ENCODE peak calls at places on chromosomes 13 and 19, in six cellular contexts. One of them, this sample, is unnamed. For H3K9me3, the result is how much of the 10 kb centered on the place peaks cover.

GRCh38 chr13:101767096-101767495 is 314.6 kb downstream of the ITGBL1 start:
- DNase-seq in right cardiac atrium: no peak
- DNase-seq in mucosa of descending colon: no peak
- DNase-seq in endodermal cell: no peak
- DNase-seq in CD8-positive, alpha-beta T cell: no peak
- DNase-seq in cardiac muscle cell: no peak
- DNase-seq in this sample: no peak

GRCh38 chr19:16660763-16661479 is at the start of gene TMEM38A:
- DNase-seq in right cardiac atrium: peak
- DNase-seq in mucosa of descending colon: peak
- DNase-seq in endodermal cell: peak
- DNase-seq in CD8-positive, alpha-beta T cell: peak
- DNase-seq in cardiac muscle cell: peak
- DNase-seq in this sample: peak

GRCh38 chr13:27403252-27403678 is 21.2 kb upstream of the GTF3A start:
- DNase-seq in right cardiac atrium: no peak
- DNase-seq in mucosa of descending colon: no peak
- DNase-seq in endodermal cell: no peak
- DNase-seq in CD8-positive, alpha-beta T cell: no peak
- DNase-seq in cardiac muscle cell: peak
- DNase-seq in this sample: no peak

GRCh38 chr19:29781582-29782580 is 29.9 kb upstream of the CCNE1 start:
- DNase-seq in right cardiac atrium: no peak
- DNase-seq in mucosa of descending colon: no peak
- DNase-seq in endodermal cell: no peak
- DNase-seq in CD8-positive, alpha-beta T cell: no peak
- DNase-seq in cardiac muscle cell: no peak
- DNase-seq in this sample: no peak

GRCh38 chr13:46565808-46566750 is 13.1 kb downstream of the LRCH1 start:
- DNase-seq in right cardiac atrium: no peak
- DNase-seq in mucosa of descending colon: no peak
- DNase-seq in endodermal cell: no peak
- DNase-seq in CD8-positive, alpha-beta T cell: no peak
- DNase-seq in cardiac muscle cell: no peak
- DNase-seq in this sample: no peak

GRCh38 chr13:106561551-106562170 is 6.3 kb downstream of the ARGLU1 start:
- DNase-seq in right cardiac atrium: peak
- DNase-seq in mucosa of descending colon: no peak
- DNase-seq in endodermal cell: no peak
- DNase-seq in CD8-positive, alpha-beta T cell: peak
- DNase-seq in cardiac muscle cell: peak
- DNase-seq in this sample: peak

GRCh38 chr13:106100261-106100919 is 435.1 kb downstream of the EFNB2 start:
- DNase-seq in right cardiac atrium: peak
- DNase-seq in mucosa of descending colon: peak
- DNase-seq in endodermal cell: peak
- DNase-seq in CD8-positive, alpha-beta T cell: no peak
- DNase-seq in cardiac muscle cell: no peak
- DNase-seq in this sample: no peak

GRCh38 chr13:59687028-59687427 is 476.7 kb downstream of the DIAPH3 start:
- DNase-seq in right cardiac atrium: no peak
- DNase-seq in mucosa of descending colon: no peak
- DNase-seq in endodermal cell: no peak
- DNase-seq in CD8-positive, alpha-beta T cell: no peak
- DNase-seq in cardiac muscle cell: no peak
- DNase-seq in this sample: no peak

GRCh38 chr13:29597701-29598100 is 2.2 kb upstream of the SLC7A1 start:
- DNase-seq in right cardiac atrium: no peak
- DNase-seq in mucosa of descending colon: no peak
- DNase-seq in endodermal cell: no peak
- DNase-seq in CD8-positive, alpha-beta T cell: no peak
- DNase-seq in cardiac muscle cell: no peak
- DNase-seq in this sample: no peak

GRCh38 chr19:28885965-28886364 is 327.0 kb downstream of the UQCRFS1 start:
- DNase-seq in right cardiac atrium: no peak
- DNase-seq in mucosa of descending colon: no peak
- DNase-seq in endodermal cell: no peak
- DNase-seq in CD8-positive, alpha-beta T cell: no peak
- DNase-seq in cardiac muscle cell: no peak
- DNase-seq in this sample: no peak

GRCh38 chr19:31610036-31610435 is 260.8 kb upstream of the TSHZ3 start:
- DNase-seq in right cardiac atrium: no peak
- DNase-seq in mucosa of descending colon: no peak
- DNase-seq in endodermal cell: no peak
- DNase-seq in CD8-positive, alpha-beta T cell: no peak
- DNase-seq in cardiac muscle cell: no peak
- DNase-seq in this sample: no peak

DNA sequence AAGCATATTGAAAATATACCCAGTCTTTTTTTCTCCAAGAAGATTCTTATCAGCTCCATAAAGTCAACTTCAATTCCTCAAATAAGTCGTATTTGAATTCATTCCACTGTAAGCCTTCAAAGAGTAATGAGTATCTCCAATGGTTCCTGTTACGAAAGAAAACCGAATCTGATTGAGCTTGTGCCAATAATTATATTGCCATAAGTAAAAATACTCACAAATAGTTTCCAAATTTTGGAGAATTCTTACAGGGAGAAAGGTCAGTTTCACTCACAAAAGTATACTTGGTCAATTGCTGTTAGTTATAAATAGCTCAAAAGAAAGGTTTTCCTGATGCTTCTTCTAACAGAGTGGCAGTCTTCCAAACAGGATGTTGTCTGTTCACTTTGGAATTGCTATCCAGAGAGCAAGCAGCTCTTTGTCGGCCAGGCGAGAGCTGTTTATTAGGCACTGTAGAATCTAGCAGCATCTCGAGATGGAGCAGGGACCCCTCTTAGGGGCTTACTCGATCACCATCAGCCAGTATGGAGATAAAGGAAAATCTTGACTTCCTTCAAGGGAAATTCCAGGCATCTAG is 13.5 kb downstream of the ERICH4 start:
- DNase-seq in right cardiac atrium: no peak
- DNase-seq in mucosa of descending colon: no peak
- DNase-seq in endodermal cell: no peak
- DNase-seq in CD8-positive, alpha-beta T cell: no peak
- DNase-seq in cardiac muscle cell: peak
- DNase-seq in this sample: no peak
- H3K9me3 ChIP-seq in right cardiac atrium: under half
- H3K9me3 ChIP-seq in mucosa of descending colon: under half
- H3K9me3 ChIP-seq in endodermal cell: under half
- H3K9me3 ChIP-seq in CD8-positive, alpha-beta T cell: under half
- H3K9me3 ChIP-seq in cardiac muscle cell: under half
- H3K9me3 ChIP-seq in this sample: under half

DNA sequence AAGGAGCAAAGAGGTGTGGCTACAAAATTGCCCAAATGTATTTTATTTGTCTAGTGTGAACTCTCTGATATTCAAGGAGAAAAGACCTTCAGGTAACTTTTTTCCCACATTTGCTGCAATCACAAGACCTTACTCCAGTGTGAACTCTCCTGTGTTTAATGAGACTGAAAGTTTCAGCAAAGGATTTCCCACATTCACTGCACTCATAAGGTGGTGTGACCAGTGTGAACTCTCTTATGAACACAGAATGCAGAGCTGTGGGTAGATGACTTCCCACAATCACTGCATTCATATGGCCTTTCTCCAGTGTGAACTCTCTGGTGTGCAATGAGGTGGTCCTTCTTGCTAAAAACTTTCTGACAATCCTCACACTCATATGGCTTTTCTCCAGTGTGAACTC is 16.4 kb downstream of the ZNF814 start:
- DNase-seq in right cardiac atrium: no peak
- DNase-seq in mucosa of descending colon: no peak
- DNase-seq in endodermal cell: no peak
- DNase-seq in CD8-positive, alpha-beta T cell: no peak
- DNase-seq in cardiac muscle cell: no peak
- DNase-seq in this sample: no peak
- H3K9me3 ChIP-seq in right cardiac atrium: under half
- H3K9me3 ChIP-seq in mucosa of descending colon: half or more
- H3K9me3 ChIP-seq in endodermal cell: half or more
- H3K9me3 ChIP-seq in CD8-positive, alpha-beta T cell: half or more
- H3K9me3 ChIP-seq in cardiac muscle cell: under half
- H3K9me3 ChIP-seq in this sample: under half

GRCh38 chr19:21115430-21115829 is 26.4 kb upstream of the ZNF431 start:
- DNase-seq in right cardiac atrium: no peak
- DNase-seq in mucosa of descending colon: no peak
- DNase-seq in endodermal cell: no peak
- DNase-seq in CD8-positive, alpha-beta T cell: no peak
- DNase-seq in cardiac muscle cell: no peak
- DNase-seq in this sample: no peak

GRCh38 chr19:21117041-21117907 is 24.6 kb upstream of the ZNF431 start:
- DNase-seq in right cardiac atrium: no peak
- DNase-seq in mucosa of descending colon: no peak
- DNase-seq in endodermal cell: no peak
- DNase-seq in CD8-positive, alpha-beta T cell: no peak
- DNase-seq in cardiac muscle cell: no peak
- DNase-seq in this sample: no peak
- H3K9me3 ChIP-seq in right cardiac atrium: under half
- H3K9me3 ChIP-seq in mucosa of descending colon: under half
- H3K9me3 ChIP-seq in endodermal cell: half or more
- H3K9me3 ChIP-seq in CD8-positive, alpha-beta T cell: under half
- H3K9me3 ChIP-seq in cardiac muscle cell: under half
- H3K9me3 ChIP-seq in this sample: under half

GRCh38 chr19:27720155-27720554 is 1492.8 kb downstream of the UQCRFS1 start:
- DNase-seq in right cardiac atrium: no peak
- DNase-seq in mucosa of descending colon: no peak
- DNase-seq in endodermal cell: no peak
- DNase-seq in CD8-positive, alpha-beta T cell: no peak
- DNase-seq in cardiac muscle cell: no peak
- DNase-seq in this sample: no peak
- H3K9me3 ChIP-seq in right cardiac atrium: under half
- H3K9me3 ChIP-seq in mucosa of descending colon: half or more
- H3K9me3 ChIP-seq in endodermal cell: half or more
- H3K9me3 ChIP-seq in CD8-positive, alpha-beta T cell: under half
- H3K9me3 ChIP-seq in cardiac muscle cell: under half
- H3K9me3 ChIP-seq in this sample: under half

DNA sequence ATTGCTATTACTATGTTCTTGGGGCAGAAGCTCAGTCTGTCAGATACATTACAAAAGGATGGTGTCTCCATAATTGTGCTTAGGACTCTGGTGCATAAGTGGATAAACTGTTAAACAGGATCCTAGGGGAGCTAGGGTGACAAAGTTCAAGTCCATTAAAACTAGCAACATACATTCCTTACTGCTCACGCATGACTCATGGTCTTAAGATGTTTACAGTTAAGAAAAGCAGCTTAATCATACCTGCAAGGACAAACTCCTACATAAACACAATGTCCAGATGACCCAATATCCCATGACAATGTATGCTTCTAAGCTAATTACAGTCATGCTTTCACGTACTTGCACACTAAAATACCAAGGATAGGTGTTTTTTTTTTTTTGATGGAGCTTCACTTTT is 3.5 kb upstream of the ZNF701 start:
- DNase-seq in right cardiac atrium: no peak
- DNase-seq in mucosa of descending colon: no peak
- DNase-seq in endodermal cell: no peak
- DNase-seq in CD8-positive, alpha-beta T cell: no peak
- DNase-seq in cardiac muscle cell: peak
- DNase-seq in this sample: no peak
- H3K9me3 ChIP-seq in right cardiac atrium: under half
- H3K9me3 ChIP-seq in mucosa of descending colon: half or more
- H3K9me3 ChIP-seq in endodermal cell: under half
- H3K9me3 ChIP-seq in CD8-positive, alpha-beta T cell: under half
- H3K9me3 ChIP-seq in cardiac muscle cell: under half
- H3K9me3 ChIP-seq in this sample: under half

DNA sequence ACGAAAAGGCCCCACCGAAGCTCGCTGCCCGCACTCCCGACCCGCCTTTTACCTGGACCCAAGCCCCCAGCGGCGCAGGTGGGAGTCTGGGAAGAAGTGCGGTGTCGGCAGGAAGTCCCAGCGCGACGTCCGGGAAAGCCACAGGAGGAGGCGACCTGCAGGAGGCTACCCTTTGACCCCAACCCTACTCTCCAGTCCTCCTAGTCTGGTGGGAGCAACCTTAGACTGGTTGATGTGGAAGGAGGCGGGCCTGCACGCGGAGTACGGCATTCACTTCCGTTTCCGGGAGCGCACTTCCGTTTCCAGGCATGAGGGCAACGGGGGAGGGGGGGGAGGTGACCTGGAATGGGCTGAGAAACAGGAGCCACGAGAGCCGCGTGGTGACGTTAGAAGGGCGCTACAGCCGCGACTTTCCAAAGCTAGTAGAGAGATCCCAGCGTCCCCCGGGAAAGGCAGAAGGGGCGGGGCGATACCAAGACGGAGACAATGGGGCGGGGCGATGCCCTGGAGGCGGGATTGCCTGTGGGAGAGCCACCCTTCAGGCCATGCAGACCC is 28.5 kb downstream of the ZNF266 start:
- DNase-seq in right cardiac atrium: peak
- DNase-seq in mucosa of descending colon: peak
- DNase-seq in endodermal cell: no peak
- DNase-seq in CD8-positive, alpha-beta T cell: peak
- DNase-seq in cardiac muscle cell: peak
- DNase-seq in this sample: peak
- H3K9me3 ChIP-seq in right cardiac atrium: under half
- H3K9me3 ChIP-seq in mucosa of descending colon: half or more
- H3K9me3 ChIP-seq in endodermal cell: under half
- H3K9me3 ChIP-seq in CD8-positive, alpha-beta T cell: under half
- H3K9me3 ChIP-seq in cardiac muscle cell: under half
- H3K9me3 ChIP-seq in this sample: under half

GRCh38 chr19:19721896-19722295 is 11.0 kb downstream of the ZNF14 start:
- DNase-seq in right cardiac atrium: no peak
- DNase-seq in mucosa of descending colon: no peak
- DNase-seq in endodermal cell: no peak
- DNase-seq in CD8-positive, alpha-beta T cell: no peak
- DNase-seq in cardiac muscle cell: no peak
- DNase-seq in this sample: no peak
- H3K9me3 ChIP-seq in right cardiac atrium: under half
- H3K9me3 ChIP-seq in mucosa of descending colon: half or more
- H3K9me3 ChIP-seq in endodermal cell: half or more
- H3K9me3 ChIP-seq in CD8-positive, alpha-beta T cell: under half
- H3K9me3 ChIP-seq in cardiac muscle cell: under half
- H3K9me3 ChIP-seq in this sample: under half

This sample was measured in CD4-positive, alpha-beta memory T cell.